ENCODE peak calls at places on chromosomes 7 and 10, in four cellular contexts. C is esophagus muscularis mucosa, L is IMR-90, R is nephron progenitor cell. E is an unnamed sample.

GRCh38 chr7:27860800-27861199 is 120.8 kb downstream of the TAX1BP1 start:
- DNase-seq in C (no peak), R (no peak), L (no peak), E (no peak)

GRCh38 chr7:87993269-87993668 is 59.2 kb downstream of the ADAM22 start:
- DNase-seq in L (no peak), C (no peak), R (no peak), E (no peak)

GRCh38 chr10:59799421-59799820 is 46.2 kb upstream of the MRLN start:
- DNase-seq in L (no peak), C (no peak), R (no peak), E (no peak)

GRCh38 chr7:37899712-37900247 is 16.8 kb downstream of the SFRP4 start:
- DNase-seq in C (no peak), R (no peak), L (no peak), E (no peak)

GRCh38 chr7:65722361-65722792 is 150.5 kb upstream of the VKORC1L1 start:
- DNase-seq in C (no peak), L (peak; percentile 11), R (peak; percentile 62), E (no peak)

GRCh38 chr10:18010050-18010449 is 58.3 kb downstream of the SLC39A12 start:
- DNase-seq in R (no peak), L (peak; percentile 65), C (no peak), E (no peak)

GRCh38 chr7:155589001-155589980 is 42.9 kb upstream of the CNPY1 start:
- DNase-seq in L (no peak), C (no peak), R (no peak), E (peak; percentile 91)

GRCh38 chr7:94394058-94394398 is 667 bp upstream of the COL1A2 start:
- DNase-seq in L (peak; percentile 69), R (no peak), C (no peak), E (peak; percentile 90)

GRCh38 chr10:72834183-72834825 is 59.2 kb upstream of the OIT3 start:
- DNase-seq in L (peak; percentile 76), R (peak; percentile 9), C (no peak), E (no peak)

GRCh38 chr7:123961731-123962130 is 36.7 kb downstream of the SPAM1 start:
- DNase-seq in C (no peak), R (no peak), L (no peak), E (no peak)

GRCh38 chr7:128743112-128743772 is 4.1 kb downstream of the CALU start:
- DNase-seq in C (peak; percentile 80), R (no peak), L (no peak), E (no peak)

GRCh38 chr10:113086282-113086681 is 136.2 kb downstream of the TCF7L2 start:
- DNase-seq in C (no peak), R (no peak), L (no peak), E (no peak)

GRCh38 chr7:123070702-123071286 is 75.3 kb upstream of the TAS2R16 start:
- DNase-seq in R (no peak), L (no peak), C (no peak), E (no peak)

GRCh38 chr7:52995676-52996075 is 39.8 kb upstream of the POM121L12 start:
- DNase-seq in C (no peak), R (no peak), L (no peak), E (no peak)

GRCh38 chr7:138449580-138449979 is 10.5 kb upstream of the TRIM24 start:
- DNase-seq in C (peak; percentile 39), R (peak; percentile 50), L (no peak), E (no peak)

GRCh38 chr10:30000802-30001571 is 58.4 kb downstream of the JCAD start:
- DNase-seq in R (no peak), C (peak; percentile 95), L (peak; percentile 93), E (no peak)

GRCh38 chr10:12606461-12606860 is 257.1 kb downstream of the CAMK1D start:
- DNase-seq in C (no peak), R (no peak), L (no peak), E (no peak)

GRCh38 chr7:44322631-44323363 is 2.6 kb downstream of the CAMK2B start:
- DNase-seq in L (no peak), C (peak; percentile 89), R (no peak), E (no peak)

GRCh38 chr10:132313305-132313704 is 5.6 kb upstream of the STK32C start:
- DNase-seq in R (no peak), C (no peak), L (no peak), E (peak; percentile 69)

GRCh38 chr7:27254625-27255024 is 12.0 kb downstream of the EVX1 start:
- DNase-seq in C (no peak), L (no peak), R (no peak), E (no peak)

GRCh38 chr7:149071641-149072437 is 18.7 kb downstream of the ZNF786 start:
- DNase-seq in R (peak; percentile 62), C (no peak), L (peak; percentile 5), E (peak; percentile 83)

GRCh38 chr7:26329520-26330269 is 38.0 kb downstream of the SNX10 start:
- DNase-seq in R (no peak), L (no peak), C (no peak), E (no peak)

GRCh38 chr7:67518580-67518979 is 521.9 kb downstream of the TYW1 start:
- DNase-seq in L (no peak), R (no peak), C (no peak), E (peak; percentile 36)

GRCh38 chr10:131790021-131790420 is 110.8 kb upstream of the PPP2R2D start:
- DNase-seq in R (no peak), C (no peak), L (no peak), E (no peak)

GRCh38 chr10:97019213-97019844 is 166.4 kb downstream of the SLIT1 start:
- DNase-seq in R (no peak), L (no peak), C (no peak), E (peak; percentile 54)

GRCh38 chr7:17485905-17486304 is 187.5 kb downstream of the AHR start:
- DNase-seq in L (peak; percentile 6), R (no peak), C (no peak), E (no peak)

GRCh38 chr10:19945275-19945674 is 129.0 kb downstream of the PLXDC2 start:
- DNase-seq in R (no peak), C (no peak), L (no peak), E (no peak)

GRCh38 chr10:74518076-74518475 is 308.3 kb upstream of the KAT6B start:
- DNase-seq in C (no peak), R (no peak), L (no peak), E (no peak)

GRCh38 chr7:38142736-38143135 is 35.3 kb upstream of the STARD3NL start:
- DNase-seq in R (no peak), C (no peak), L (no peak), E (no peak)

GRCh38 chr7:15607541-15608210 is 45.9 kb upstream of the AGMO start:
- DNase-seq in R (no peak), C (no peak), L (no peak), E (no peak)

GRCh38 chr7:87225696-87226095 is 6.2 kb upstream of the TMEM243 start:
- DNase-seq in C (no peak), L (peak; percentile 72), R (no peak), E (no peak)

GRCh38 chr10:44569193-44570091 is 184.5 kb upstream of the CXCL12 start:
- DNase-seq in C (no peak), L (peak; percentile 89), R (no peak), E (no peak)

GRCh38 chr7:108000875-108001758 is 1.8 kb downstream of the LAMB1 start:
- DNase-seq in R (peak; percentile 49), L (peak; percentile 30), C (no peak), E (no peak)
- TF ChIP-seq CTCF in R (no peak), L (peak; percentile 17), C (no peak), E (peak; percentile 64)

DNA sequence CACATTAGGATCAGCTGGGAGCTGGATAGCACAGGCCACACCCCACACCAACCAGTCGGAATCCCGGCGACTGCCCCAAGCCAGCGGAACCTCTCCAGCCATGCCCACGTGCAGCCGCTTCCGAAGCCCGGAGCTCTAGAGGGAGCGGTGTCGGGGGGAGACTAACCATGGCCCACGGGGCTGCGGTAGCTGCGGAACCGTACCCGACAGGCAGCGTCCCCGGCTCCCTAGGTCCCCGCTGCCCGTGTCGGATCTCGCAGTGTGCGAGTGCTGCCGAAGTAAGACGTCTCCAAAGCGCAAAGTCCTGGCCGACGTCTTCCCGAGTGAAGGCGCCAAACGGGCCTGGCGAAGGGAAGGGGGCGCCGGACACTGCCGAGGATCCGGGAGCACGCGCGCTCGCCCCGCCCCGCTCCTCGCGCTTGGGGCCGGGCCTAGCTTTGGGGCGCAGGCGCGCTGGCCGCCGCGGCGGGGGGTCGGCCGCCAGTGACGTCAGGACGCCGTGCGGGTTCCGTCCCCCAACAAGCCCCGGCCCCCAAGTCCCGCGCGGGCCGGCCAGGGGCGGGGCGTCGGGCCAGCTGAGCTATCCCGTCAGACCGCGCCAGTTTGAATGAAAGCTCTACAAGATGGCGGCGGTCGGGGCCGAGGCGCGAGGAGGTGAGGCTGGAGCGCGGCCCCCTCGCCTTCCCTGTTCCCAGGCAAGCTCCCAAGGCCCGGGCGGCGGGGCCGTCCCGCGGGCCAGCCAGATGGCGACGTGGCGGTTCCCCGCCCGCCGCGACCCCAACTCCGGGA is at the start of gene SUV39H2:
- DNase-seq in C (peak; percentile 97), R (peak; percentile 97), L (peak; percentile 91), E (peak; percentile 97)
- TF ChIP-seq CTCF in C (no peak), R (no peak), L (peak; percentile 1), E (no peak)

GRCh38 chr10:93074137-93074596 is 474 bp downstream of the CYP26A1 start:
- DNase-seq in R (peak; percentile 53), C (peak; percentile 82), L (no peak), E (no peak)
- TF ChIP-seq CTCF in R (no peak), C (no peak), L (peak; percentile 12), E (peak; percentile 65)

GRCh38 chr10:110398419-110399162 is 93.9 kb upstream of the SMNDC1 start:
- DNase-seq in C (no peak), R (peak; percentile 49), L (peak; percentile 98), E (no peak)
- TF ChIP-seq CTCF in C (no peak), R (no peak), L (no peak), E (no peak)